ENCODE peak calls at places on chromosomes 6 and 20, in eight cellular contexts. One of them, this sample, is unnamed.

GRCh38 chr20:16672299-16672698 is 57.5 kb upstream of the SNRPB2 start:
- DNase-seq in left ventricle myocardium inferior: no peak
- DNase-seq in adrenal gland: no peak
- DNase-seq in BJ: no peak
- DNase-seq in tibial artery: no peak
- DNase-seq in fibroblast of pulmonary artery: no peak
- DNase-seq in uterus: no peak
- DNase-seq in colonic mucosa: no peak
- DNase-seq in this sample: no peak

GRCh38 chr6:87905101-87905517 is 142.5 kb upstream of the SPACA1 start:
- DNase-seq in left ventricle myocardium inferior: no peak
- DNase-seq in adrenal gland: no peak
- DNase-seq in BJ: no peak
- DNase-seq in tibial artery: no peak
- DNase-seq in fibroblast of pulmonary artery: no peak
- DNase-seq in uterus: no peak
- DNase-seq in colonic mucosa: no peak
- DNase-seq in this sample: peak

GRCh38 chr6:170198298-170198697 is 92.6 kb downstream of the DLL1 start:
- DNase-seq in left ventricle myocardium inferior: no peak
- DNase-seq in adrenal gland: no peak
- DNase-seq in BJ: no peak
- DNase-seq in tibial artery: no peak
- DNase-seq in fibroblast of pulmonary artery: no peak
- DNase-seq in uterus: no peak
- DNase-seq in colonic mucosa: no peak
- DNase-seq in this sample: no peak

GRCh38 chr6:123898669-123899068 is 95.0 kb downstream of the NKAIN2 start:
- DNase-seq in left ventricle myocardium inferior: no peak
- DNase-seq in adrenal gland: no peak
- DNase-seq in BJ: no peak
- DNase-seq in tibial artery: no peak
- DNase-seq in fibroblast of pulmonary artery: no peak
- DNase-seq in uterus: no peak
- DNase-seq in colonic mucosa: no peak
- DNase-seq in this sample: peak

GRCh38 chr6:5287205-5287965 is 26.1 kb downstream of the FARS2 start:
- DNase-seq in left ventricle myocardium inferior: no peak
- DNase-seq in adrenal gland: no peak
- DNase-seq in BJ: peak
- DNase-seq in tibial artery: no peak
- DNase-seq in fibroblast of pulmonary artery: peak
- DNase-seq in uterus: no peak
- DNase-seq in colonic mucosa: no peak
- DNase-seq in this sample: peak

GRCh38 chr6:161396539-161396938 is 122.7 kb upstream of the AGPAT4 start:
- DNase-seq in left ventricle myocardium inferior: no peak
- DNase-seq in adrenal gland: no peak
- DNase-seq in BJ: no peak
- DNase-seq in tibial artery: no peak
- DNase-seq in fibroblast of pulmonary artery: no peak
- DNase-seq in uterus: no peak
- DNase-seq in colonic mucosa: no peak
- DNase-seq in this sample: peak

GRCh38 chr6:30730611-30731435 is 10.7 kb downstream of the TUBB start:
- DNase-seq in left ventricle myocardium inferior: peak
- DNase-seq in adrenal gland: peak
- DNase-seq in BJ: no peak
- DNase-seq in tibial artery: peak
- DNase-seq in fibroblast of pulmonary artery: no peak
- DNase-seq in uterus: peak
- DNase-seq in colonic mucosa: peak
- DNase-seq in this sample: peak

GRCh38 chr6:149129401-149130077 is 188.0 kb upstream of the TAB2 start:
- DNase-seq in left ventricle myocardium inferior: no peak
- DNase-seq in adrenal gland: peak
- DNase-seq in BJ: peak
- DNase-seq in tibial artery: peak
- DNase-seq in fibroblast of pulmonary artery: peak
- DNase-seq in uterus: no peak
- DNase-seq in colonic mucosa: no peak
- DNase-seq in this sample: peak

GRCh38 chr6:96899019-96899418 is 1.3 kb upstream of the NDUFAF4 start:
- DNase-seq in left ventricle myocardium inferior: no peak
- DNase-seq in adrenal gland: peak
- DNase-seq in BJ: peak
- DNase-seq in tibial artery: no peak
- DNase-seq in fibroblast of pulmonary artery: peak
- DNase-seq in uterus: peak
- DNase-seq in colonic mucosa: peak
- DNase-seq in this sample: peak

GRCh38 chr6:37289931-37290330 is 32.0 kb upstream of the TMEM217 start:
- DNase-seq in left ventricle myocardium inferior: no peak
- DNase-seq in adrenal gland: no peak
- DNase-seq in BJ: no peak
- DNase-seq in tibial artery: no peak
- DNase-seq in fibroblast of pulmonary artery: no peak
- DNase-seq in uterus: no peak
- DNase-seq in colonic mucosa: no peak
- DNase-seq in this sample: no peak

GRCh38 chr6:47733879-47734558 is 35.6 kb downstream of the ADGRF4 start:
- DNase-seq in left ventricle myocardium inferior: no peak
- DNase-seq in adrenal gland: no peak
- DNase-seq in BJ: no peak
- DNase-seq in tibial artery: no peak
- DNase-seq in fibroblast of pulmonary artery: peak
- DNase-seq in uterus: no peak
- DNase-seq in colonic mucosa: peak
- DNase-seq in this sample: peak

GRCh38 chr20:881051-881820 is 34.9 kb downstream of the ANGPT4 start:
- DNase-seq in left ventricle myocardium inferior: no peak
- DNase-seq in adrenal gland: no peak
- DNase-seq in BJ: no peak
- DNase-seq in tibial artery: no peak
- DNase-seq in fibroblast of pulmonary artery: peak
- DNase-seq in uterus: no peak
- DNase-seq in colonic mucosa: no peak
- DNase-seq in this sample: peak

GRCh38 chr6:47309326-47310130 is at the start of gene TNFRSF21:
- DNase-seq in left ventricle myocardium inferior: peak
- DNase-seq in adrenal gland: peak
- DNase-seq in BJ: peak
- DNase-seq in tibial artery: peak
- DNase-seq in fibroblast of pulmonary artery: peak
- DNase-seq in uterus: peak
- DNase-seq in colonic mucosa: peak
- DNase-seq in this sample: peak

GRCh38 chr20:22453244-22454080 is 130.9 kb downstream of the FOXA2 start:
- DNase-seq in left ventricle myocardium inferior: no peak
- DNase-seq in adrenal gland: no peak
- DNase-seq in BJ: no peak
- DNase-seq in tibial artery: no peak
- DNase-seq in fibroblast of pulmonary artery: peak
- DNase-seq in uterus: no peak
- DNase-seq in colonic mucosa: peak
- DNase-seq in this sample: peak

GRCh38 chr6:84197708-84198107 is 29.7 kb downstream of the CEP162 start:
- DNase-seq in left ventricle myocardium inferior: no peak
- DNase-seq in adrenal gland: no peak
- DNase-seq in BJ: no peak
- DNase-seq in tibial artery: no peak
- DNase-seq in fibroblast of pulmonary artery: no peak
- DNase-seq in uterus: no peak
- DNase-seq in colonic mucosa: no peak
- DNase-seq in this sample: no peak

GRCh38 chr6:21587182-21587924 is 6.2 kb upstream of the SOX4 start:
- DNase-seq in left ventricle myocardium inferior: peak
- DNase-seq in adrenal gland: peak
- DNase-seq in BJ: no peak
- DNase-seq in tibial artery: peak
- DNase-seq in fibroblast of pulmonary artery: peak
- DNase-seq in uterus: peak
- DNase-seq in colonic mucosa: peak
- DNase-seq in this sample: peak
- TF ChIP-seq CTCF in left ventricle myocardium inferior: peak
- TF ChIP-seq CTCF in adrenal gland: peak
- TF ChIP-seq CTCF in BJ: peak
- TF ChIP-seq CTCF in tibial artery: no peak
- TF ChIP-seq CTCF in fibroblast of pulmonary artery: peak
- TF ChIP-seq CTCF in uterus: peak
- TF ChIP-seq CTCF in colonic mucosa: no peak
- TF ChIP-seq CTCF in this sample: peak

GRCh38 chr6:32047084-32047478 is 8.9 kb downstream of the CYP21A2 start:
- DNase-seq in left ventricle myocardium inferior: peak
- DNase-seq in adrenal gland: peak
- DNase-seq in BJ: no peak
- DNase-seq in tibial artery: peak
- DNase-seq in fibroblast of pulmonary artery: peak
- DNase-seq in uterus: peak
- DNase-seq in colonic mucosa: no peak
- DNase-seq in this sample: no peak

GRCh38 chr6:32047539-32047854 is 9.3 kb downstream of the CYP21A2 start:
- DNase-seq in left ventricle myocardium inferior: no peak
- DNase-seq in adrenal gland: no peak
- DNase-seq in BJ: no peak
- DNase-seq in tibial artery: no peak
- DNase-seq in fibroblast of pulmonary artery: no peak
- DNase-seq in uterus: no peak
- DNase-seq in colonic mucosa: no peak
- DNase-seq in this sample: no peak

GRCh38 chr6:32047855-32048766 is 9.9 kb downstream of the CYP21A2 start:
- DNase-seq in left ventricle myocardium inferior: peak
- DNase-seq in adrenal gland: peak
- DNase-seq in BJ: no peak
- DNase-seq in tibial artery: peak
- DNase-seq in fibroblast of pulmonary artery: peak
- DNase-seq in uterus: peak
- DNase-seq in colonic mucosa: peak
- DNase-seq in this sample: peak

GRCh38 chr6:32046450-32047083 is 8.4 kb downstream of the CYP21A2 start:
- DNase-seq in left ventricle myocardium inferior: peak
- DNase-seq in adrenal gland: peak
- DNase-seq in BJ: no peak
- DNase-seq in tibial artery: peak
- DNase-seq in fibroblast of pulmonary artery: peak
- DNase-seq in uterus: peak
- DNase-seq in colonic mucosa: peak
- DNase-seq in this sample: no peak

GRCh38 chr6:32045811-32046449 is 7.7 kb downstream of the CYP21A2 start:
- DNase-seq in left ventricle myocardium inferior: peak
- DNase-seq in adrenal gland: peak
- DNase-seq in BJ: no peak
- DNase-seq in tibial artery: peak
- DNase-seq in fibroblast of pulmonary artery: no peak
- DNase-seq in uterus: no peak
- DNase-seq in colonic mucosa: no peak
- DNase-seq in this sample: no peak
- H3K4me3 ChIP-seq in left ventricle myocardium inferior: no peak
- H3K4me3 ChIP-seq in adrenal gland: no peak
- H3K4me3 ChIP-seq in BJ: no peak
- H3K4me3 ChIP-seq in tibial artery: no peak
- H3K4me3 ChIP-seq in fibroblast of pulmonary artery: no peak
- H3K4me3 ChIP-seq in uterus: no peak
- H3K4me3 ChIP-seq in colonic mucosa: no peak
- H3K4me3 ChIP-seq in this sample: no peak

GRCh38 chr6:168333039-168333438 is 13.5 kb upstream of the DACT2 start:
- DNase-seq in left ventricle myocardium inferior: no peak
- DNase-seq in adrenal gland: no peak
- DNase-seq in BJ: no peak
- DNase-seq in tibial artery: no peak
- DNase-seq in fibroblast of pulmonary artery: peak
- DNase-seq in uterus: no peak
- DNase-seq in colonic mucosa: peak
- DNase-seq in this sample: no peak

GRCh38 chr6:168331058-168331457 is 11.5 kb upstream of the DACT2 start:
- DNase-seq in left ventricle myocardium inferior: no peak
- DNase-seq in adrenal gland: peak
- DNase-seq in BJ: no peak
- DNase-seq in tibial artery: no peak
- DNase-seq in fibroblast of pulmonary artery: peak
- DNase-seq in uterus: no peak
- DNase-seq in colonic mucosa: no peak
- DNase-seq in this sample: no peak

GRCh38 chr6:168333471-168333870 is 13.9 kb upstream of the DACT2 start:
- DNase-seq in left ventricle myocardium inferior: no peak
- DNase-seq in adrenal gland: no peak
- DNase-seq in BJ: no peak
- DNase-seq in tibial artery: no peak
- DNase-seq in fibroblast of pulmonary artery: no peak
- DNase-seq in uterus: no peak
- DNase-seq in colonic mucosa: peak
- DNase-seq in this sample: no peak

GRCh38 chr6:168330403-168330802 is 10.8 kb upstream of the DACT2 start:
- DNase-seq in left ventricle myocardium inferior: no peak
- DNase-seq in adrenal gland: no peak
- DNase-seq in BJ: no peak
- DNase-seq in tibial artery: no peak
- DNase-seq in fibroblast of pulmonary artery: no peak
- DNase-seq in uterus: no peak
- DNase-seq in colonic mucosa: no peak
- DNase-seq in this sample: no peak

GRCh38 chr6:168332020-168332419 is 12.4 kb upstream of the DACT2 start:
- DNase-seq in left ventricle myocardium inferior: no peak
- DNase-seq in adrenal gland: no peak
- DNase-seq in BJ: no peak
- DNase-seq in tibial artery: no peak
- DNase-seq in fibroblast of pulmonary artery: no peak
- DNase-seq in uterus: no peak
- DNase-seq in colonic mucosa: peak
- DNase-seq in this sample: peak
- TF ChIP-seq CTCF in left ventricle myocardium inferior: no peak
- TF ChIP-seq CTCF in adrenal gland: no peak
- TF ChIP-seq CTCF in BJ: no peak
- TF ChIP-seq CTCF in tibial artery: no peak
- TF ChIP-seq CTCF in fibroblast of pulmonary artery: no peak
- TF ChIP-seq CTCF in uterus: no peak
- TF ChIP-seq CTCF in colonic mucosa: no peak
- TF ChIP-seq CTCF in this sample: no peak

DNA sequence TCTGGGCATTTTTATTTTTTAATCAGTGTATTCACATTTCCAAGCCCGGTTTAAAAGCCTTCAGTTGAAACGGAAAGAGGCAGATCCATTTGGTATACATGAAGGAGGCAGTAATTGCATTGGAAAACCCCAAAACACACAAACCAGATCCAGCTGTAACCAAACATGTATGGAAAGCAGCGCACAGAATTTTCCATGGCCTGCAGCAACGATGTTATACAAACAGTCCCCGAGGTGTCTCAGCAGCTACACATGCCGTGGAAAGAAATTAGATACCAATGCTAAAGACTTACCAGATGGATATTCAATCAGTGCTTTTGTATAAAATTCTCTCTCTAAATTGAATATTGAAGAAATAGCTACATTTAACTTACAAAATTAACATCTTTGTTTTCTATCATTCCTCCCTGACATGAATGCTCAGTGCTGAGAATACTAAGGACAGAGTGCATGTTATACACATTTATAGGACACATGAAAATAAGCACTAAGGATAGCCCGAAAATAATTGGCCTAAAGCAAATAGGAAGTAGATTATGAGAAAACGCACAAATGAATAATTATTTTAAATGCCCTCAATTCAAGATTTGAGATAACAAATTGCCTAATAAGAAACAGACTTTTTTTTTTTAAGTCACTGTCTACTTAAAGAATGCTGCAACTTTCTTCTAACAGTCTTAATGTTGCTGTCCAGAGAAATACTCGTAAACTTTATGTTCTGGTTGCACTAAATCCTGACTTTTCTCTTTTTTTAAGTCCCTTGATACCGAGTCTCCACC is 713.1 kb downstream of the HDGFL1 start:
- DNase-seq in left ventricle myocardium inferior: no peak
- DNase-seq in adrenal gland: no peak
- DNase-seq in BJ: no peak
- DNase-seq in tibial artery: no peak
- DNase-seq in fibroblast of pulmonary artery: no peak
- DNase-seq in uterus: no peak
- DNase-seq in colonic mucosa: no peak
- DNase-seq in this sample: no peak
- H3K4me3 ChIP-seq in left ventricle myocardium inferior: no peak
- H3K4me3 ChIP-seq in adrenal gland: no peak
- H3K4me3 ChIP-seq in BJ: no peak
- H3K4me3 ChIP-seq in tibial artery: no peak
- H3K4me3 ChIP-seq in fibroblast of pulmonary artery: no peak
- H3K4me3 ChIP-seq in uterus: no peak
- H3K4me3 ChIP-seq in colonic mucosa: no peak
- H3K4me3 ChIP-seq in this sample: no peak

This sample was measured in epithelial cell of esophagus.